ENCODE peak calls at places on chromosomes 11 and 22, in nine cellular contexts. P is epithelial cell of esophagus; Z is pancreas; E is lung; B is cardiac muscle cell; X is right atrium auricular region; O is HFF-Myc; J is cardiac fibroblast; T is CD8-positive, alpha-beta T cell. Y is an unnamed sample.

GRCh38 chr11:43930868-43931716 is 11.3 kb upstream of the C11orf96 start:
- DNase-seq in P (no peak), B (peak; percentile 68), O (no peak), E (no peak), J (peak; percentile 45), Z (no peak), T (no peak), X (no peak), Y (no peak)

GRCh38 chr22:50612715-50613221 is 12.2 kb downstream of the MAPK8IP2 start:
- DNase-seq in O (no peak), E (no peak), B (no peak), Z (no peak), T (no peak), X (no peak), J (no peak), P (peak; percentile 19), Y (no peak)

GRCh38 chr11:72584933-72585597 is 89.2 kb downstream of the PDE2A start:
- DNase-seq in T (no peak), B (no peak), E (no peak), X (no peak), O (no peak), Z (no peak), P (no peak), J (no peak), Y (no peak)

GRCh38 chr22:27216444-27216843 is 559.1 kb downstream of the MIAT start:
- DNase-seq in Z (no peak), O (no peak), B (no peak), P (no peak), X (no peak), T (no peak), J (no peak), E (no peak), Y (no peak)

GRCh38 chr11:86486261-86487030 is 111.8 kb downstream of the CCDC81 start:
- DNase-seq in Z (no peak), X (no peak), P (no peak), O (no peak), B (no peak), E (no peak), J (no peak), T (no peak), Y (no peak)

GRCh38 chr11:33438311-33438710 is 181.1 kb downstream of the HIPK3 start:
- DNase-seq in T (no peak), J (no peak), Z (no peak), P (no peak), O (no peak), B (no peak), X (no peak), E (no peak), Y (no peak)

GRCh38 chr11:76788661-76789442 is 5.7 kb downstream of the TSKU start:
- DNase-seq in B (no peak), P (peak; percentile 94), X (no peak), J (no peak), O (no peak), Z (peak; percentile 56), E (peak; percentile 61), T (no peak), Y (no peak)

GRCh38 chr11:124670732-124671131 is 2.8 kb downstream of the SIAE start:
- DNase-seq in Z (no peak), X (no peak), B (peak; percentile 62), T (peak; percentile 6), O (no peak), P (peak; percentile 10), E (no peak), J (peak; percentile 21), Y (no peak)

GRCh38 chr11:73194034-73194507 is 24.0 kb upstream of the P2RY2 start:
- DNase-seq in B (no peak), Z (no peak), E (no peak), J (no peak), P (peak; percentile 47), X (no peak), O (no peak), T (no peak), Y (no peak)

GRCh38 chr22:30054067-30054763 is 26.0 kb upstream of the HORMAD2 start:
- DNase-seq in X (no peak), P (no peak), J (no peak), T (no peak), B (no peak), O (no peak), E (no peak), Z (no peak), Y (no peak)
- H3K4me3 ChIP-seq in X (no peak overlapping the region), P (no peak overlapping the region), J (no peak overlapping the region), T (no peak overlapping the region), B (no peak overlapping the region), O (no peak overlapping the region), E (no peak overlapping the region), Z (no peak overlapping the region), Y (no peak overlapping the region)

DNA sequence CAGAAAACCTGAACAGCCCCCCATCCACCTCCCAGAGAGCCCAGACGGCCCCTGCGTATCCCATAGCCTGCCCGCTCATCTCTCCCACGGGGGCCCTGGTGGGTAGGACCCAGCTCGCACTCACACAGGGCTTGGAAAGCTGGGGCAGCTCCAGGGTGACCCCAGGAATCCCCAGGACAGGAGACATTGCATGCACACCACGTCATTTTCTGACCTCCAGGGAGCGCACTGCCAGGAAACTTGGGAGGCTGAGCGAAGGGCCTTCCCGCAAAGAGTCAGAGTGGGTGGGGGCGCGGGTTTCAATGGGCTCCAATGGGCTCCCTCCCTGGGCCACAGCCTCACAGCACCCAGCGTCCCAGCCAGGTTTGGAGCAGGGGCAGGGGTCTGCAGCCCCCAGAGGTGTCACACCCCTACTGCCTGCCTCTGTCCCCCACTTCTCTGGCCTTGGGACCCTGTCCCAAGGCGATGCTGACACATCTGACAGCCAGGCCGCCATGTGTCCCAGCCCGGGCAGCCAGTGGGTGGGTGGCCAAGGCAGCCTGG is 8.2 kb upstream of the SYT8 start:
- DNase-seq in J (peak; percentile 81), O (no peak), X (no peak), Z (peak; percentile 40), P (peak; percentile 60), T (no peak), B (peak; percentile 91), E (no peak), Y (peak; percentile 63)
- TF ChIP-seq CTCF in J (peak; percentile 24), O (peak; percentile 7), X (no peak), Z (no peak), P (peak; percentile 38), T (no peak), B (peak; percentile 48), E (no peak), Y (peak; percentile 36)

GRCh38 chr11:47264119-47264915 is 5.6 kb upstream of the MADD start:
- DNase-seq in J (no peak), E (no peak), P (no peak), T (no peak), Z (no peak), O (no peak), X (no peak), B (no peak), Y (no peak)
- H3K4me3 ChIP-seq in J (no peak overlapping the region), E (no peak overlapping the region), P (no peak overlapping the region), T (no peak overlapping the region), Z (no peak overlapping the region), O (no peak overlapping the region), X (no peak overlapping the region), B (no peak overlapping the region), Y (no peak overlapping the region)

DNA sequence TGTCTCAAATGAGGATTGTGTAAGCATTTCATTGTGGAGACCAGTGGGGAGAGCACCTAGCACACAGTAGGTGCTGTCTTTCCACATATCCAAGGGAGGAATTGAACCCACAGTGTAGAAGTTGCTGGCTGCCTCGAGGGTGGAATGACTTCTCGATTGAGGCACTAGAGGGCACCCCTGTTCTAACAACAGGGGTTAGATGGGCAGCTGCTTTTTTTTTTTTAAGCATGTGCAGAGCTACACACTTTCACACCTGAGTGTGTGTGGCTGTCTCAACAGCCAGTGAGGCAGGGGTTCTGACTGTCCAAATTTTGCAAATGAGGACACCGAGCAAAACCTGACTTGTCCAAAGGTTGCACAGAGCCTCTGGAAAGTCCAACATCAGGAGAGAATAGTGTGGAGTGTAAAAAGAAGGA is 118.2 kb upstream of the CRYBB3 start:
- DNase-seq in X (no peak), J (peak; percentile 15), O (no peak), T (peak; percentile 17), E (no peak), Z (no peak), B (peak; percentile 39), P (peak; percentile 42), Y (no peak)
- TF ChIP-seq CTCF in X (peak; percentile 20), J (peak; percentile 48), O (peak; percentile 34), T (peak; percentile 67), E (no peak), Z (peak; percentile 36), B (peak; percentile 54), P (peak; percentile 57), Y (peak; percentile 48)

GRCh38 chr22:42977574-42977973 is 37.4 kb downstream of the PACSIN2 start:
- DNase-seq in Z (no peak), O (no peak), J (no peak), P (no peak), X (no peak), B (no peak), E (no peak), T (no peak), Y (no peak)

GRCh38 chr22:42974223-42974622 is 40.7 kb downstream of the PACSIN2 start:
- DNase-seq in J (no peak), X (no peak), Z (no peak), T (no peak), E (no peak), O (no peak), P (no peak), B (no peak), Y (no peak)

GRCh38 chr22:42976534-42976933 is 38.4 kb downstream of the PACSIN2 start:
- DNase-seq in T (no peak), B (no peak), J (no peak), P (no peak), Z (no peak), O (no peak), X (no peak), E (no peak), Y (no peak)

GRCh38 chr22:42978453-42979103 is 36.4 kb downstream of the PACSIN2 start:
- DNase-seq in Z (no peak), X (no peak), E (no peak), O (no peak), J (peak; percentile 85), T (no peak), P (peak; percentile 95), B (peak; percentile 73), Y (no peak)

DNA sequence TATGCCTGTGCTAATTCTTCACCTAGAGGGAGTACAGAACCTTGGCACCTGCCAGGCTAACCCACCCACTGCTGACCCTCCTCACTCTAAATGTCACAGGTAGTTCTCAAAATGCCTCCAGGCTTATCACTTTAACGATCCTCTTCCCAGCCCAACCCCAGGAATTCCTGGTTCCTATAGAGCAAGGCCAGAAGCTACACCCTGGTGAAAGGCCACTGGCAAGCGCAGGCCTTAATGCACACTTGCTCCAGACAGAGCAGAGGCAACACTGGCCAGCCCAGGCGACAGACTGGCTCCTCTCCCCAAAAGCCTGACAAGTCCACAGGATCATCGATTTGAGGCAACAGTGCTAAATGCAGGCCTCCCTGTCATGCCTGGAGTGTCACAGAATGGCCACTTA is 38.8 kb downstream of the PACSIN2 start:
- DNase-seq in J (no peak), Z (no peak), E (no peak), P (no peak), O (no peak), X (no peak), T (no peak), B (no peak), Y (no peak)
- H3K4me3 ChIP-seq in J (no peak overlapping the region), Z (no peak overlapping the region), E (no peak overlapping the region), P (no peak overlapping the region), O (no peak overlapping the region), X (no peak overlapping the region), T (no peak overlapping the region), B (no peak overlapping the region), Y (no peak overlapping the region)

GRCh38 chr11:61671527-61671926 is 8.7 kb upstream of the DAGLA start:
- DNase-seq in J (no peak), B (no peak), E (no peak), P (peak; percentile 25), X (no peak), T (no peak), Z (peak; percentile 83), O (no peak), Y (no peak)
- TF ChIP-seq CTCF in J (peak; percentile 40), B (peak; percentile 36), E (peak; percentile 1), P (peak; percentile 41), X (no peak), T (no peak), Z (peak; percentile 55), O (peak; percentile 48), Y (peak; percentile 37)

Y was measured in astrocyte of the cerebellum.